ENCODE peak calls at places on chromosome X, in eight cellular contexts. J is hepatocyte, W is SK-N-SH, S is mammary epithelial cell, K is choroid plexus epithelial cell, A is body of pancreas, G is AG10803, Y is endothelial cell. H is an unnamed sample.

GRCh38 chrX:130393451-130394074 is 8.1 kb upstream of the GPR119 start:
- DNase-seq in J (peak; percentile 62), W (peak; percentile 64), S (peak; percentile 28), K (peak; percentile 62), A (peak; percentile 42), G (peak; percentile 62), Y (peak; percentile 50), H (peak; percentile 4)

GRCh38 chrX:136936183-136936549 is 55.6 kb upstream of the RBMX start:
- DNase-seq in J (no peak), W (no peak), S (no peak), K (peak; percentile 48), A (no peak), G (no peak), Y (no peak), H (no peak)

GRCh38 chrX:108347800-108348199 is 90.4 kb downstream of the COL4A6 start:
- DNase-seq in J (no peak), W (no peak), S (no peak), K (no peak), A (no peak), G (no peak), Y (peak; percentile 25), H (no peak)

GRCh38 chrX:48648299-48648698 is 35.3 kb upstream of the WAS start:
- DNase-seq in J (peak; percentile 37), W (peak; percentile 49), S (no peak), K (peak; percentile 69), A (peak; percentile 44), G (peak; percentile 65), Y (peak; percentile 15), H (peak; percentile 43)

GRCh38 chrX:20267924-20268701 is 1.4 kb upstream of the RPS6KA3 start:
- DNase-seq in J (peak; percentile 49), W (peak; percentile 56), S (no peak), K (peak; percentile 55), A (peak; percentile 65), G (peak; percentile 19), Y (peak; percentile 21), H (peak; percentile 15)

GRCh38 chrX:19121898-19122640 is at the start of gene ADGRG2:
- DNase-seq in J (peak; percentile 49), W (peak; percentile 71), S (peak; percentile 25), K (peak; percentile 16), A (peak; percentile 30), G (peak; percentile 5), Y (peak; percentile 14), H (peak; percentile 1)

GRCh38 chrX:19127649-19128168 is 5.4 kb upstream of the ADGRG2 start:
- DNase-seq in J (no peak), W (no peak), S (peak; percentile 9), K (peak; percentile 62), A (no peak), G (peak; percentile 0), Y (no peak), H (no peak)

GRCh38 chrX:65635824-65636223 is 31.6 kb upstream of the MSN start:
- DNase-seq in J (no peak), W (no peak), S (no peak), K (no peak), A (no peak), G (no peak), Y (no peak), H (no peak)

GRCh38 chrX:41029332-41029731 is 55.9 kb upstream of the USP9X start:
- DNase-seq in J (no peak), W (no peak), S (no peak), K (peak; percentile 46), A (no peak), G (no peak), Y (no peak), H (no peak)

GRCh38 chrX:49627030-49627777 is 28.4 kb downstream of the GAGE1 start:
- DNase-seq in J (no peak), W (peak; percentile 52), S (peak; percentile 1), K (no peak), A (no peak), G (peak; percentile 0), Y (no peak), H (peak; percentile 31)

GRCh38 chrX:140762061-140762460 is 52.5 kb downstream of the LINC00632 start:
- DNase-seq in J (peak; percentile 76), W (peak; percentile 50), S (peak; percentile 35), K (peak; percentile 81), A (peak; percentile 30), G (peak; percentile 74), Y (peak; percentile 49), H (peak; percentile 52)

GRCh38 chrX:12423346-12423745 is 285.1 kb downstream of the FRMPD4 start:
- DNase-seq in J (no peak), W (no peak), S (no peak), K (no peak), A (no peak), G (no peak), Y (no peak), H (no peak)

GRCh38 chrX:120402363-120402762 is 40.5 kb downstream of the ATP1B4 start:
- DNase-seq in J (no peak), W (no peak), S (peak; percentile 7), K (peak; percentile 11), A (no peak), G (no peak), Y (no peak), H (no peak)

GRCh38 chrX:142613403-142613802 is 408.3 kb upstream of the MAGEC2 start:
- DNase-seq in J (no peak), W (no peak), S (no peak), K (no peak), A (no peak), G (no peak), Y (no peak), H (no peak)

GRCh38 chrX:68699960-68700746 is 52.7 kb downstream of the STARD8 start:
- DNase-seq in J (no peak), W (no peak), S (peak; percentile 37), K (no peak), A (peak; percentile 50), G (peak; percentile 62), Y (no peak), H (no peak)

GRCh38 chrX:140724337-140725105 is 15.0 kb downstream of the LINC00632 start:
- DNase-seq in J (no peak), W (no peak), S (no peak), K (no peak), A (no peak), G (peak; percentile 13), Y (no peak), H (no peak)

GRCh38 chrX:14779589-14779988 is 93.3 kb downstream of the FANCB start:
- DNase-seq in J (no peak), W (no peak), S (no peak), K (no peak), A (no peak), G (no peak), Y (no peak), H (no peak)

GRCh38 chrX:80285131-80285773 is 135.0 kb upstream of the TENT5D start:
- DNase-seq in J (peak; percentile 63), W (peak; percentile 30), S (peak; percentile 19), K (no peak), A (peak; percentile 4), G (peak; percentile 12), Y (peak; percentile 28), H (peak; percentile 1)

DNA sequence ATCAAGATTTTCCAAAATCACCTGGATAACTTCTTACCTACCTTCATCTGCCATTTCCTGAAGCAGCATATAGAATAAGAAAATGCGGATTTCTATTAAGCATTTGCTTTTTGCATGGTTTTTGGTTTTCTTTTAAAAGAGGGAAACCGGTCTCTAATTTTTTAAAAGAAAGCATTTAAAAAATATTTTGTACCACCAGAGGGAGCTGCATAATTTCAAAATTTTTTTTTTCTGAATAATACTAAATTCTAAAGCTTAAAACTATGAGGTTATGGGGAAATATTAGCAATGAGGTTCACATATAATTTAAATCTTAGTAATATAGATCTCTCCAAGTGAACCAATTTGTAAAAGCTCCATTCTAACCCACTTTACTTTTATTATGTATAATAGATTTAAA is 137.7 kb upstream of the TENT5D start:
- DNase-seq in J (no peak), W (no peak), S (no peak), K (no peak), A (no peak), G (no peak), Y (no peak), H (no peak)
- TF ChIP-seq CTCF in J (peak; percentile 35), W (peak; percentile 68), S (peak; percentile 17), K (no peak), A (peak; percentile 23), G (peak; percentile 32), Y (peak; percentile 70), H (peak; percentile 22)

GRCh38 chrX:125132274-125132673 is 187.4 kb upstream of the TEX13C start:
- DNase-seq in J (peak; percentile 11), W (peak; percentile 14), S (peak; percentile 1), K (no peak), A (no peak), G (no peak), Y (no peak), H (peak; percentile 1)

GRCh38 chrX:125131146-125131545 is 188.5 kb upstream of the TEX13C start:
- DNase-seq in J (peak; percentile 4), W (no peak), S (peak; percentile 0), K (no peak), A (no peak), G (no peak), Y (no peak), H (no peak)
- TF ChIP-seq CTCF in J (peak; percentile 32), W (peak; percentile 33), S (peak; percentile 33), K (no peak), A (no peak), G (peak; percentile 15), Y (no peak), H (no peak)

GRCh38 chrX:72080800-72081199 is 50.9 kb downstream of the RTL5 start:
- DNase-seq in J (no peak), W (no peak), S (no peak), K (no peak), A (no peak), G (no peak), Y (no peak), H (no peak)
- TF ChIP-seq CTCF in J (no peak), W (no peak), S (no peak), K (no peak), A (no peak), G (no peak), Y (no peak), H (no peak)

GRCh38 chrX:119389854-119390501 is 9.2 kb upstream of the SLC25A43 start:
- DNase-seq in J (no peak), W (no peak), S (no peak), K (peak; percentile 39), A (no peak), G (no peak), Y (no peak), H (no peak)
- TF ChIP-seq CTCF in J (peak; percentile 10), W (no peak), S (no peak), K (peak; percentile 36), A (no peak), G (no peak), Y (no peak), H (no peak)

GRCh38 chrX:32998776-32999175 is 212.6 kb downstream of the DMD start:
- DNase-seq in J (no peak), W (no peak), S (no peak), K (no peak), A (no peak), G (no peak), Y (no peak), H (no peak)

GRCh38 chrX:33001107-33001506 is 210.2 kb downstream of the DMD start:
- DNase-seq in J (no peak), W (no peak), S (no peak), K (no peak), A (no peak), G (no peak), Y (no peak), H (no peak)

DNA sequence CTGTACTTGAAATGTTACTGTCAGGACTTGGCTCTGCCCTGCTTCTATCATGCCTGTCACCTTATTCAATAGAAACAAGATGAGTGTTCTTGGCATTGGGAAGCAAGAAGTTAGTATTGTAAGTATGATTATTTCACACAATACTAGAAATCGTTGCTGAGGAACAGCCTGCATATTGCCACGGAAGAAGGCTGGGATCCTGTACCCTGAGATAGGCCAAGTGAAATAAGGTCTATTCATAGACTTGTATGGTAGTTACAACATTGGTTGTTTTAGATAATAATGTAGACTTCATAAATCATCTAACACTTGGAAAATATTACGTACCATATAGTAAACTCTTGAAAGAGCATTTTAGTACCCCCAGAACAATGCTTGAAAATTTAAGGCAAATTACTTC is 215.9 kb downstream of the DMD start:
- DNase-seq in J (no peak), W (no peak), S (no peak), K (no peak), A (no peak), G (no peak), Y (no peak), H (no peak)
- TF ChIP-seq CTCF in J (no peak), W (no peak), S (no peak), K (no peak), A (no peak), G (no peak), Y (no peak), H (no peak)

H was measured in activated CD8-positive, alpha-beta T cell treated with anti-CD3 and anti-CD28 coated beads for 36 hours.